ENCODE peak calls at places on chromosomes 13 and 19, in five cellular contexts. Y is thoracic aorta, K is natural killer cell, P is glutamatergic neuron, M is HFFc6. D is an unnamed sample.

GRCh38 chr13:37657134-37657533 is 58.6 kb upstream of the POSTN start:
- DNase-seq in Y (no peak), K (no peak), P (no peak), M (peak), D (no peak)

GRCh38 chr19:39679056-39679790 is 23.5 kb downstream of the LGALS16 start:
- DNase-seq in M (no peak), P (no peak), Y (no peak), K (no peak), D (no peak)

GRCh38 chr19:19151418-19151817 is 13.1 kb upstream of the TMEM161A start:
- DNase-seq in K (no peak), P (no peak), M (no peak), Y (no peak), D (no peak)

GRCh38 chr19:54684537-54684936 is 21.8 kb downstream of the LILRB4 start:
- DNase-seq in P (no peak), Y (no peak), K (no peak), M (peak), D (no peak)

GRCh38 chr13:93227280-93227905 is 786 bp downstream of the GPC6 start:
- DNase-seq in K (no peak), P (peak), M (peak), Y (no peak), D (no peak)

GRCh38 chr13:35961461-35962220 is 169.5 kb downstream of the DCLK1 start:
- DNase-seq in M (no peak), Y (no peak), K (no peak), P (no peak), D (no peak)

GRCh38 chr13:49373699-49374098 is 70.2 kb downstream of the CAB39L start:
- DNase-seq in P (no peak), M (no peak), Y (no peak), K (no peak), D (no peak)

GRCh38 chr19:43984687-43985000 is 656 bp downstream of the ZNF155 start:
- DNase-seq in P (no peak), K (no peak), Y (no peak), M (no peak), D (no peak)

GRCh38 chr19:50877338-50877737 is 4.1 kb downstream of the KLK2 start:
- DNase-seq in K (no peak), Y (no peak), P (no peak), M (no peak), D (no peak)

GRCh38 chr19:35120492-35120891 is 4.9 kb downstream of the FXYD3 start:
- DNase-seq in K (no peak), P (no peak), M (peak), Y (no peak), D (no peak)

GRCh38 chr19:56973713-56974553 is 133.4 kb upstream of the PEG3 start:
- DNase-seq in M (no peak), Y (no peak), P (peak), K (no peak), D (no peak)

GRCh38 chr13:38990693-38991092 is at the start of gene STOML3:
- DNase-seq in P (no peak), K (no peak), M (no peak), Y (no peak), D (no peak)

GRCh38 chr19:32708457-32708856 is 11.1 kb upstream of the TDRD12 start:
- DNase-seq in Y (no peak), K (no peak), P (no peak), M (no peak), D (no peak)

GRCh38 chr19:21704320-21704719 is 63.1 kb downstream of the ZNF100 start:
- DNase-seq in Y (no peak), P (no peak), M (no peak), K (no peak), D (no peak)

GRCh38 chr19:17953316-17953801 is 13.5 kb upstream of the KCNN1 start:
- DNase-seq in K (no peak), M (no peak), P (no peak), Y (no peak), D (no peak)

GRCh38 chr13:59391696-59392095 is 772.0 kb downstream of the DIAPH3 start:
- DNase-seq in K (no peak), Y (no peak), P (peak), M (peak), D (peak)

GRCh38 chr19:11881151-11881800 is 6.3 kb upstream of the ZNF69 start:
- DNase-seq in Y (no peak), P (peak), K (peak), M (peak), D (peak)

GRCh38 chr13:41708648-41709175 is 251.4 kb downstream of the RGCC start:
- DNase-seq in M (no peak), Y (no peak), K (no peak), P (no peak), D (no peak)

GRCh38 chr19:43555185-43555770 is 20.0 kb downstream of the XRCC1 start:
- DNase-seq in Y (no peak), K (peak), M (peak), P (peak), D (peak)

GRCh38 chr19:38831142-38831605 is 420 bp downstream of the ECH1 start:
- DNase-seq in K (no peak), Y (peak), M (peak), P (peak), D (peak)

GRCh38 chr19:55340144-55340783 is 588 bp downstream of the KMT5C start:
- DNase-seq in K (peak), P (peak), Y (no peak), M (no peak), D (no peak)

GRCh38 chr19:18058208-18059009 is 28.3 kb downstream of the IL12RB1 start:
- DNase-seq in P (peak), K (peak), Y (peak), M (peak), D (peak)

GRCh38 chr13:44734204-44734707 is 158.1 kb upstream of the TSC22D1 start:
- DNase-seq in M (peak), Y (no peak), K (no peak), P (no peak), D (no peak)

GRCh38 chr19:2887391-2887914 is 13.3 kb upstream of the ZNF57 start:
- DNase-seq in P (no peak), K (no peak), Y (no peak), M (peak), D (no peak)

GRCh38 chr19:1592023-1592754 is 476 bp downstream of the MBD3 start:
- DNase-seq in M (peak), K (peak), P (peak), Y (peak), D (peak)

GRCh38 chr13:38308736-38309135 is 40.9 kb upstream of the UFM1 start:
- DNase-seq in K (no peak), M (peak), Y (no peak), P (no peak), D (no peak)

GRCh38 chr13:31951215-31951678 is 80.3 kb upstream of the FRY start:
- DNase-seq in K (peak), M (no peak), Y (no peak), P (peak), D (no peak)

GRCh38 chr19:40225440-40226305 is 816 bp downstream of the CCNP start:
- DNase-seq in P (no peak), K (no peak), Y (no peak), M (peak), D (no peak)

GRCh38 chr13:41891119-41891518 is 69.8 kb downstream of the VWA8 start:
- DNase-seq in P (no peak), K (no peak), M (no peak), Y (no peak), D (no peak)

GRCh38 chr19:3515891-3516422 is 9.8 kb downstream of the FZR1 start:
- DNase-seq in Y (no peak), K (no peak), P (no peak), M (no peak), D (no peak)

GRCh38 chr19:45161715-45162463 is 1.1 kb upstream of the NKPD1 start:
- DNase-seq in K (no peak), Y (no peak), P (peak), M (no peak), D (peak)
- TF ChIP-seq CTCF in K (no peak), Y (no peak), P (peak), M (peak), D (peak)

GRCh38 chr19:33721735-33722297 is 74.9 kb upstream of the KCTD15 start:
- DNase-seq in P (no peak), Y (no peak), K (no peak), M (no peak), D (no peak)

GRCh38 chr19:33720155-33720493 is 76.5 kb upstream of the KCTD15 start:
- DNase-seq in M (no peak), Y (no peak), K (no peak), P (no peak), D (no peak)

GRCh38 chr19:33722456-33723239 is 74.0 kb upstream of the KCTD15 start:
- DNase-seq in K (no peak), M (no peak), P (no peak), Y (no peak), D (no peak)

GRCh38 chr19:33719366-33720154 is 77.1 kb upstream of the KCTD15 start:
- DNase-seq in K (no peak), P (no peak), M (no peak), Y (no peak), D (no peak)

GRCh38 chr19:33720691-33721682 is 75.7 kb upstream of the KCTD15 start:
- DNase-seq in P (no peak), M (no peak), K (no peak), Y (no peak), D (no peak)
- TF ChIP-seq CTCF in P (no peak), M (peak), K (no peak), Y (no peak), D (peak)

GRCh38 chr19:13881692-13882418 is 4.9 kb downstream of the NANOS3 start:
- DNase-seq in P (no peak), K (peak), Y (no peak), M (peak), D (no peak)

GRCh38 chr19:13882841-13883240 is 5.9 kb downstream of the NANOS3 start:
- DNase-seq in M (no peak), Y (no peak), P (no peak), K (no peak), D (no peak)

GRCh38 chr19:13882419-13882795 is 5.5 kb downstream of the NANOS3 start:
- DNase-seq in Y (no peak), M (no peak), P (no peak), K (no peak), D (no peak)

GRCh38 chr19:13880059-13880672 is 3.2 kb downstream of the NANOS3 start:
- DNase-seq in Y (peak), K (peak), M (peak), P (peak), D (peak)

DNA sequence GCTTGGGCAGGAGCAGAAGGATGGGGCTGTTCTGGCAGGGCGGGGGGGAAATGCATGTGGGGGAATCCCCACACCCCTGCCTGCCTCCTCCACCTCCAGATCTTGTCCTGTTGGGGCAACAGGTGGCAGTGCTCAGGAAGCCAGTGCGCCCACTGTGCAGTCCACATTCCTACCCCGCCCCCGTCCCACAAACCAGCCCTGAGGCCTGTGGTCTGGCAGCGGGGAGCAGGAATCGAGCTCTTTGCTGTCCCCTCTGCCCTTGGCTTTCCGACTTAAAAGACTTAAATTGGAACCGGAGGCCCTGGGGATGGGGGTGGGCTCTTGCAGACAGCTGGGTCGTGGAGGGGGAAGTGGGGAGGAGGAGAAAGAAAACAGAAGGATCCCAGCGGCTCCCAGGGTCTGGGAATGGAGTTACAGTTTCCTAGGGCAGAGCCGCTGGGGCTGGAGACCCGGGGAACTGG is 4.3 kb downstream of the NANOS3 start:
- DNase-seq in M (no peak), P (no peak), K (no peak), Y (no peak), D (peak)
- TF ChIP-seq CTCF in M (no peak), P (no peak), K (no peak), Y (no peak), D (no peak)

GRCh38 chr19:41706741-41707501 is 1.5 kb upstream of the CEACAM5 start:
- DNase-seq in K (peak), M (peak), Y (no peak), P (peak), D (no peak)

GRCh38 chr19:41705393-41706174 is 2.8 kb upstream of the CEACAM5 start:
- DNase-seq in Y (no peak), P (no peak), K (no peak), M (no peak), D (no peak)

GRCh38 chr19:41707871-41708371 is 505 bp upstream of the CEACAM5 start:
- DNase-seq in Y (no peak), M (no peak), K (no peak), P (no peak), D (no peak)

GRCh38 chr19:41708481-41708880 is at the start of gene CEACAM5:
- DNase-seq in M (no peak), K (no peak), Y (no peak), P (no peak), D (no peak)

DNA sequence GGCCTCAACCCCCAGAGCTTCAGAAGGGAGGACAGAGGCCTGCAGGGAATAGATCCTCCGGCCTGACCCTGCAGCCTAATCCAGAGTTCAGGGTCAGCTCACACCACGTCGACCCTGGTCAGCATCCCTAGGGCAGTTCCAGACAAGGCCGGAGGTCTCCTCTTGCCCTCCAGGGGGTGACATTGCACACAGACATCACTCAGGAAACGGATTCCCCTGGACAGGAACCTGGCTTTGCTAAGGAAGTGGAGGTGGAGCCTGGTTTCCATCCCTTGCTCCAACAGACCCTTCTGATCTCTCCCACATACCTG is 969 bp upstream of the CEACAM5 start:
- DNase-seq in K (no peak), M (no peak), Y (no peak), P (no peak), D (no peak)
- TF ChIP-seq CTCF in K (no peak), M (no peak), Y (no peak), P (no peak), D (no peak)

GRCh38 chr19:7868671-7869452 is 5.3 kb downstream of the PRR36 start:
- DNase-seq in Y (no peak), K (peak), M (peak), P (peak), D (peak)
- TF ChIP-seq CTCF in Y (peak), K (peak), M (peak), P (peak), D (peak)

DNA sequence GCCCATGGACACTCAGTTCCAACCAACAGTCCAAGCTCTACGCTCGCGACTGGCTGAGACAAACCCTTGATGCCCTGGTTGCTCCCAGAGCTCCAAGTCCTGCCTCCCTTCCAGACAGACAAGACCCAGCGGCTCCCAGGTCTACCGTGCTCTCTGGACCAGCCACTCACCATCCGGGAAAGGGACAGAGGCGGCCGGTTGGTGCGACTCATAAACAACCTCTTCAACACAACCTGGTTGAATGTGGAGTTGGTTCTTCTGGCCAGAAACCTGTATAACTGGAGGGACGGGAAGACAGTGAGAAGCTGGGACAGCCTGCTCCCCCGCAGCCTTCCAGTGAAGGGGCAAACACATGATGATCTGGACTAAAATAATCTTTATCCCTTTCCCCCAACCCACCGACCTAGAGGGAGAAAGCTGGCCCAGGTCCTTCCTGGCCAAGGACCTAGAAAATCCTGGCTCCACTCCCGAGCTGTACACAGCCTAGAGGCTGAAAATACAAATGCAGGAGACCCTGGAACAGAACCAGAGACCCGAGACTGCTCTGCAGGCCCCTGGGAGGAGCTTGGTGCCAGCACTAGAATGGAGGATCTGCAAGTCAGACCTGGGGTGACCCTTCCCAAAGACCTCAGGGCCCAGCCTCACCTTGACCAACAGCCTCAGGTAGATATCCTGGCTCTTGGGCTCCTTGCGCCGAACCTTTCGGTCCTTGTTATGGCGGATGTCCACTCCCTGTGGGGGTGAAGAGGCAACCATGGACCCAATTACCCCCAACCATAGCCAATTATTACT is 1.6 kb downstream of the RPL18 start:
- DNase-seq in M (no peak), P (no peak), K (no peak), Y (no peak), D (no peak)
- TF ChIP-seq CTCF in M (no peak), P (no peak), K (no peak), Y (no peak), D (no peak)